ENCODE peak calls at places on chromosomes 6 and 20, in five cellular contexts. K, O, S, H and T are unnamed samples.

GRCh38 chr20:9054176-9054575 is 14.7 kb upstream of the PLCB4 start:
- DNase-seq in K (no peak), O (no peak), S (peak), H (no peak), T (no peak)

GRCh38 chr6:35751594-35751993 is 14.8 kb downstream of the ARMC12 start:
- DNase-seq in K (no peak), O (no peak), S (no peak), H (no peak), T (no peak)

GRCh38 chr20:56636701-56637100 is 7.6 kb downstream of the TFAP2C start:
- DNase-seq in K (no peak), O (peak), S (no peak), H (no peak), T (peak)

GRCh38 chr6:126535138-126535537 is 195.2 kb downstream of the CENPW start:
- DNase-seq in K (no peak), O (no peak), S (no peak), H (no peak), T (no peak)

GRCh38 chr20:17205261-17205660 is 21.6 kb upstream of the PCSK2 start:
- DNase-seq in K (no peak), O (no peak), S (no peak), H (no peak), T (no peak)

GRCh38 chr6:24564081-24564480 is 69.3 kb downstream of the ALDH5A1 start:
- DNase-seq in K (no peak), O (no peak), S (no peak), H (no peak), T (no peak)

GRCh38 chr6:134529921-134530320 is 212.0 kb upstream of the SGK1 start:
- DNase-seq in K (no peak), O (peak), S (peak), H (no peak), T (peak)

GRCh38 chr6:157614026-157614484 is 209.0 kb upstream of the SNX9 start:
- DNase-seq in K (no peak), O (peak), S (peak), H (no peak), T (peak)

GRCh38 chr20:12171927-12172581 is 254.4 kb downstream of the BTBD3 start:
- DNase-seq in K (no peak), O (peak), S (peak), H (no peak), T (peak)

DNA sequence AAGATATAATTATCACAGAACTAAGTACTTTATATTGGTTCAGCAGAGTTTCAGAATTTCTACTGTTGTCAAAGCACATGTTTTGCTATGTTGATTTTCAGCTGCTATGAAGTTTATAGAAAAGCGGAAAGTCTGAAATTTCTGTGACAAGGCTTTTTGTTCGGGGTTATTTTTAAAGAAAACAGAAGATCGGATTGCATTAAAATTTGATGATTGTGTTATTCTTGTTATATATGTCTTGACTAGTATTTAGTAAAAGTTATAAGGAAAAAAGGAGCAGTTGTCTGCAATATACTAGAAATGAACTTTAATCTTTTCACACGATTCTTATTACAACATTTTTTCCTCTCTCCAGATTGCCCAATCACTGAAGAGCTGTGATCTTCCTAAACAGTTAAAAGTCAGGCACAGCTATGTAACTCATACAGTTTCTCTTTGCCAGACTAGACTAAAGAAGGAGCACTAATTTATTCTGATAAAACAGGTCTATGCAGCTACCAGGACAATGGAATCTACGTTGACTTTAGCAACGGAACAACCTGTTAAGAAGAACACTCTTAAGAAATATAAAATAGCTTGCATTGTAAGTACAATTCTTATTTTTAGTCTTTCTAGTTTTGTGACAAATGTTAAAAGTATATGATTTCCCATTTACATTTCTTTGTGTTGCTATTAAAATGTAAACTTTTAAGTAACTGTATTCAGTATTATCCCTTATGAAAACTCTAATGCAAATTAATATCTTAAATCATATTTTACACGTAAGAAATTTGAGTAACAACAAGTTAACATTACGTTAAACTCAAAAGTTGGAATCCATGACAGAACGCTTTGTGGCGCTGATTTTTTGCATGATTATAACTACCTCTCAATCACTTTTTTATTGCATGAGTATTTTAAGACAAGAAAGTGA is at the start of gene ENPP3:
- DNase-seq in K (peak), O (no peak), S (peak), H (no peak), T (no peak)
- H2AFZ ChIP-seq in K (peak), O (no peak), S (no peak), H (no peak), T (no peak)

GRCh38 chr6:9308284-9308683 is 872.9 kb upstream of the SLC35B3 start:
- DNase-seq in K (no peak), O (no peak), S (no peak), H (no peak), T (no peak)
- H2AFZ ChIP-seq in K (no peak), O (no peak), S (no peak), H (no peak), T (no peak)

GRCh38 chr6:18503588-18504231 is 116.6 kb downstream of the RNF144B start:
- DNase-seq in K (peak), O (peak), S (peak), H (peak), T (peak)

GRCh38 chr6:18503187-18503586 is 116.0 kb downstream of the RNF144B start:
- DNase-seq in K (no peak), O (no peak), S (no peak), H (no peak), T (no peak)

GRCh38 chr6:18498408-18498807 is 111.3 kb downstream of the RNF144B start:
- DNase-seq in K (no peak), O (no peak), S (no peak), H (no peak), T (no peak)

GRCh38 chr6:18504232-18504596 is 117.1 kb downstream of the RNF144B start:
- DNase-seq in K (no peak), O (no peak), S (no peak), H (no peak), T (no peak)

DNA sequence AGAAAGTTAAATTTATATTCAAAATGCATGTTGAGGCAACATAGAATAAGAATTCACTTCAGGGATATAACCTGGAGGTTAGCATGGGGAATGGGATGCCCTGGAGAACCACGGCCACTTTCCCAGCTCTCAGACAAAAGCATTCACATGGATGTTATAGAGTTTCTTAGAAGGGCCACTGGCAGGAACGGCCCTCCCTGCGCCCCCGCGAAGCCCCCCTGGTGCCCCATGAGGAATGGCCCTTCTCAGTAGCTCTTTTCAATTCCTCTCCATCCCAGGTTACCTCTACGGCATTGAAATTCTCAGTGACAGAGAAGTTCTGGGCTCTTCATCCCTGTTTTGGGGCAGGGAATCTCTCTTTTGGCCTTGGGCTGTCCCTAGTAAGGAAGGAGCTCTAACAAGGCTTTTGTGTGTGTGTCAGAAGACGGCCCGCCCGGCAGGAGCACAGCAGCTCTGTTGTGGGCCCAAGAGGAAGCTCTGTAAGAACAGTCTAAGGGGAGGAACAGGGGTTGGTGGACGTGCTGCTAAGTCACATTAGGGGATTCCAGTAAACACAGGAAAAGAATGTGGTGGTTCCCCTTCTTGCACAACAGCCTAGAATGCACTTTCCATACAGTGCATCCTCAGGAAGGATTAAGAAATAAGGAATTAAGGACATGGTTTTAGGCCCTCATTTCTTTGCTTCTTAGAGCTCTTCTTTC is 114.3 kb downstream of the RNF144B start:
- DNase-seq in K (no peak), O (peak), S (peak), H (no peak), T (no peak)
- H2AFZ ChIP-seq in K (no peak), O (peak), S (peak), H (no peak), T (no peak)

GRCh38 chr20:52869698-52870288 is 102.4 kb upstream of the TSHZ2 start:
- DNase-seq in K (no peak), O (no peak), S (no peak), H (no peak), T (no peak)

GRCh38 chr20:52869276-52869675 is 102.9 kb upstream of the TSHZ2 start:
- DNase-seq in K (no peak), O (no peak), S (no peak), H (no peak), T (no peak)

DNA sequence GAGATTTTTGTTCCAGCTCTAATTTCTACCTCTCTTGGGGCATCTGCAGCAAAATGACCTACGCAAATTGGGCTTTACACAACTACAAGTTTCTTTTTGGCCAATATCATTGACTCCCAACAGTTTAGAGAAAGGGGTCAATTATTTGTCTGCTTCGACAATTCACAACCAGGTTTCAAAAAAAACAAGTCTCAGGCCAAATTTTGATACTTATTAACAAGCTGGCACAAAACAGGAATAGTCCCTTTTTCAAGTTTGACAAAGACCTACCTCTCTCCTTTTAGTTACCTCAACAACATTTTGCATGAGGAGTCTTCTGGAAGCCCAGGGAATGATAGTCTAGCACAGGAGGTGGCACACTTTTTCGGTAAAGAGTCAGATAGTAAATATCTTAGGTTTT is 97.9 kb upstream of the TSHZ2 start:
- DNase-seq in K (no peak), O (no peak), S (no peak), H (no peak), T (no peak)
- H2AFZ ChIP-seq in K (no peak), O (no peak), S (no peak), H (no peak), T (no peak)

DNA sequence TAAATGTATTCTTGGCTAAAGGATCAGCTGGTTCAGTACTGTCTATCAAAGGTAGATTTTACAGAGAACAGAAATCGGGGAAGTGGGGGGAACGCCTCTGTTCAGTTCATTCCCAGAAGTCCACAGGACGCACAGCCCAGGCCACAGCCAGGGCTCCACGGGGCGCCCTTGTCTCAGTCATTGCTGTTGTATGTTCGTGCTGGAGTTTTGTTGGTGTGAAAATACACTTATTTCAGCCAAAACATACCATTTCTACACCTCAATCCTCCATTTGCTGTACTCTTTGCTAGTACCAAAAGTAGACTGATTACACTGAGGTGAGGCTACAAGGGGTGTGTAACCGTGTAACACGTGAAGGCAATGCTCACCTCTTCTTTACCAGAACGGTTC is 29.9 kb downstream of the TXNDC5 start:
- DNase-seq in K (no peak), O (no peak), S (no peak), H (no peak), T (no peak)
- H2AFZ ChIP-seq in K (no peak), O (no peak), S (no peak), H (no peak), T (no peak)

GRCh38 chr6:48615041-48615440 is 504.0 kb upstream of the PTCHD4 start:
- DNase-seq in K (no peak), O (no peak), S (peak), H (no peak), T (peak)

GRCh38 chr6:48610846-48611245 is 499.8 kb upstream of the PTCHD4 start:
- DNase-seq in K (no peak), O (no peak), S (peak), H (peak), T (peak)

GRCh38 chr6:48613221-48613949 is 502.4 kb upstream of the PTCHD4 start:
- DNase-seq in K (no peak), O (no peak), S (no peak), H (peak), T (no peak)

GRCh38 chr6:48614326-48614725 is 503.3 kb upstream of the PTCHD4 start:
- DNase-seq in K (no peak), O (no peak), S (no peak), H (no peak), T (no peak)

GRCh38 chr6:48611332-48611731 is 500.3 kb upstream of the PTCHD4 start:
- DNase-seq in K (no peak), O (no peak), S (peak), H (peak), T (peak)
- H2AFZ ChIP-seq in K (no peak), O (no peak), S (no peak), H (no peak), T (no peak)

DNA sequence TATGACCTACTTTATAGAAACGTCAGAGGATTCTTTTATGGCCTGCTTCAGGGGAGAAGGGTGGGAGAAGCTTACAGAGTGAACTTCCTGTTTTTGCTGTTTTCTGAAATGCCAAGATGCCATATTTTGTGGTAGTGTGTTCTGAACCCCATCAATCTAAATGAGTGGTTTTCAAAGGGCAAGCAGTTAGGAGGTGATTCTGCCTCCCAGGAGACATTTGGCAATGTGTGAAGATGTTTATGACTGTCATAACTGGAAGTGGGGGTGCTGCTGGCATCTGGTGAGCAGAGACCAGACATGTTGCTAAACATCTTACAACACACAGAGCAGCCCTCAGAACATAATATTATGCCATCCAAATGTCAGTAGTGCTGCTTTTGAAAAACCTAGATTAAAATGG is 6.0 kb upstream of the PRL start:
- DNase-seq in K (no peak), O (no peak), S (no peak), H (no peak), T (no peak)
- H2AFZ ChIP-seq in K (no peak), O (no peak), S (no peak), H (no peak), T (no peak)

GRCh38 chr20:38946836-38947235 is 15.3 kb upstream of the DHX35 start:
- DNase-seq in K (no peak), O (no peak), S (no peak), H (no peak), T (no peak)
- H2AFZ ChIP-seq in K (no peak), O (no peak), S (no peak), H (no peak), T (no peak)

DNA sequence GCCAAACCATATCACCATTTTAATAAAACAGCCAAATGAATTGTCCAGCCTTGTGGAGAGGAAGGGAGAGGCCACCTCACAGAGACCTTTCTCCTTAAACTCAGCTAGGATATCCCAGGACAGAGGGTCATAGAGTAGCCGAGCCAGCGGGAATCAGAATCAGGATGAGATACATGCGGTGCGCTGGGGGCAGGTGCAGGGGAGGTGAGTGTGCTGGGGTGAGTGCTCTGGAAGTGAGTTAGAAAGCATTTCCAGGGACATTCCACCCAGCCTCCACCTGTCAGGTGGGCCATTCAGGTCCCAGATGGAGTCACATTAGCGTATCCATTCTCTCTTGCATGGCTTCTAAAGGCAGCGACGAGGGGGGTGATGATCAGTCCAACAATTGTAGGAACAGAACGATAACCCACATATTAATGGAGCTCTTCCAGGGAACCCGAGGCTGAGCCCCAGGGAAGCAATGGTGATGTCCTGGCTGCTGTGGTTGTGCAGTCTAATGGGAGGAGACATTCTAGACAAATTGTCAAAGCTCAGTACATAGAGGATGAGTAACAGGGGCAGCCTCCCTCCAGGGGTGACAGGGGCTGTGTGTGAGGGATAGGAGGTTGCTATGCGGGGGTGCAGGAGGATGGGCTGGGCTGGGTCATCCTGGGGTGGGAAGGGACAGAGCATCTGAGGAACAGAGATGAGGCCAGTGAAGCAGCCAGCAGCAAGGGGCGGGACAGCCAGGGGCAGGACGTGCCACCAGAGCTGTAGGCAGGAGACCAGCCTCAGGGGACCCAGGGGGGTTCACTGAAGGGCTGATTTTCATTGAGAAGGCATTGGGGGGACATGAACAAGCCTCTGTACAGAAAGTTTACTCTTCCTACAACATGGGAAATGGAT is 88.7 kb upstream of the FRMD1 start:
- DNase-seq in K (no peak), O (no peak), S (no peak), H (no peak), T (no peak)
- H2AFZ ChIP-seq in K (no peak), O (no peak), S (no peak), H (no peak), T (no peak)

DNA sequence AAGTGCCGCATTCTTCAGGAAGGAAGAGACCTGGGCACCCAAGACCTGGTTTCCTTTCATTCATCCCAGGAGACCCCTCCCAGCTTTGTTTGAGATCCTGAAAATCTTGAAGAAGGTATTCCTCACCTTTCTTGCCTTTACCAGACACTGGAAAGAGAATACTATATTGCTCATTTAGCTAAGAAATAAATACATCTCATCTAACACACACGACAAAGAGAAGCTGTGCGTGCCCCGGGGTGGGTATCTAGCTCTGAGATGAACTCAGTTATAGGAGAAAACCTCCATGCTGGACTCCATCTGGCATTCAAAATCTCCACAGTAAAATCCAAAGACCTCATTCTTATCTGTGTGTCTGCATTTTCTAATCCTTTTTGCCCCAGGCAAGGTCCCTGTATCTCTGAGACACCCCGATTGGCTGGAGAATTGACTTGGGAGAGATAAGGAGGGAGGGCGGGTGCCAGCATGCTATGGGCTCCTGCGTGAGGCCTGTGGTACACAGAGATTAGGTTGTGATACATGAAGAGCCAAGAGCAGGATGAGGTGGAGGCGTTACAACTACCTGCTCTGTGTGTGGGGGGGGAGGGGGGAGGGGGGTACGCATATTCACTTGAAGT is 4.8 kb downstream of the MUC21 start:
- DNase-seq in K (peak), O (no peak), S (no peak), H (no peak), T (no peak)
- H2AFZ ChIP-seq in K (no peak), O (no peak), S (no peak), H (no peak), T (no peak)